ENCODE peak calls at places on chromosomes 4 and X, in eight cellular contexts. One of them, this sample, is unnamed.

GRCh38 chr4:35556387-35556786 is 687.9 kb downstream of the ARAP2 start:
- DNase-seq in HT1080: peak
- DNase-seq in Ammon's horn: no peak
- DNase-seq in stimulated activated CD4-positive, alpha-beta T cell treated with anti-CD3 and anti-CD28 coated beads, Interleukin-12 subunit alpha, Interleukin-12 subunit beta, amount 100 ng/mL, for 48 hours: no peak
- DNase-seq in ELR: peak
- DNase-seq in activated CD4-positive, alpha-beta T cell treated with anti-CD3 and anti-CD28 coated beads, Interleukin-2, amount 10 ng/mL, durations not matched to agents 7 days and 5 days: no peak
- DNase-seq in ovary: no peak
- DNase-seq in Peyer's patch: no peak
- DNase-seq in this sample: no peak

GRCh38 chr4:173707658-173708415 is 177.8 kb upstream of the HAND2 start:
- DNase-seq in HT1080: no peak
- DNase-seq in Ammon's horn: no peak
- DNase-seq in stimulated activated CD4-positive, alpha-beta T cell treated with anti-CD3 and anti-CD28 coated beads, Interleukin-12 subunit alpha, Interleukin-12 subunit beta, amount 100 ng/mL, for 48 hours: no peak
- DNase-seq in ELR: no peak
- DNase-seq in activated CD4-positive, alpha-beta T cell treated with anti-CD3 and anti-CD28 coated beads, Interleukin-2, amount 10 ng/mL, durations not matched to agents 7 days and 5 days: no peak
- DNase-seq in ovary: no peak
- DNase-seq in Peyer's patch: no peak
- DNase-seq in this sample: no peak

GRCh38 chr4:163448541-163449203 is 24.9 kb downstream of the TKTL2 start:
- DNase-seq in HT1080: peak
- DNase-seq in Ammon's horn: no peak
- DNase-seq in stimulated activated CD4-positive, alpha-beta T cell treated with anti-CD3 and anti-CD28 coated beads, Interleukin-12 subunit alpha, Interleukin-12 subunit beta, amount 100 ng/mL, for 48 hours: no peak
- DNase-seq in ELR: peak
- DNase-seq in activated CD4-positive, alpha-beta T cell treated with anti-CD3 and anti-CD28 coated beads, Interleukin-2, amount 10 ng/mL, durations not matched to agents 7 days and 5 days: no peak
- DNase-seq in ovary: no peak
- DNase-seq in Peyer's patch: no peak
- DNase-seq in this sample: no peak

GRCh38 chr4:1194028-1194900 is 21.9 kb upstream of the SPON2 start:
- DNase-seq in HT1080: no peak
- DNase-seq in Ammon's horn: no peak
- DNase-seq in stimulated activated CD4-positive, alpha-beta T cell treated with anti-CD3 and anti-CD28 coated beads, Interleukin-12 subunit alpha, Interleukin-12 subunit beta, amount 100 ng/mL, for 48 hours: no peak
- DNase-seq in ELR: no peak
- DNase-seq in activated CD4-positive, alpha-beta T cell treated with anti-CD3 and anti-CD28 coated beads, Interleukin-2, amount 10 ng/mL, durations not matched to agents 7 days and 5 days: no peak
- DNase-seq in ovary: peak
- DNase-seq in Peyer's patch: peak
- DNase-seq in this sample: peak

GRCh38 chr4:120049732-120050494 is 16.7 kb downstream of the MAD2L1 start:
- DNase-seq in HT1080: peak
- DNase-seq in Ammon's horn: peak
- DNase-seq in stimulated activated CD4-positive, alpha-beta T cell treated with anti-CD3 and anti-CD28 coated beads, Interleukin-12 subunit alpha, Interleukin-12 subunit beta, amount 100 ng/mL, for 48 hours: peak
- DNase-seq in ELR: peak
- DNase-seq in activated CD4-positive, alpha-beta T cell treated with anti-CD3 and anti-CD28 coated beads, Interleukin-2, amount 10 ng/mL, durations not matched to agents 7 days and 5 days: peak
- DNase-seq in ovary: peak
- DNase-seq in Peyer's patch: peak
- DNase-seq in this sample: peak

GRCh38 chr4:139312552-139313332 is 10.5 kb upstream of the NDUFC1 start:
- DNase-seq in HT1080: no peak
- DNase-seq in Ammon's horn: no peak
- DNase-seq in stimulated activated CD4-positive, alpha-beta T cell treated with anti-CD3 and anti-CD28 coated beads, Interleukin-12 subunit alpha, Interleukin-12 subunit beta, amount 100 ng/mL, for 48 hours: no peak
- DNase-seq in ELR: no peak
- DNase-seq in activated CD4-positive, alpha-beta T cell treated with anti-CD3 and anti-CD28 coated beads, Interleukin-2, amount 10 ng/mL, durations not matched to agents 7 days and 5 days: no peak
- DNase-seq in ovary: no peak
- DNase-seq in Peyer's patch: no peak
- DNase-seq in this sample: no peak

GRCh38 chr4:137370206-137370633 is 162.1 kb downstream of the PCDH18 start:
- DNase-seq in HT1080: peak
- DNase-seq in Ammon's horn: no peak
- DNase-seq in stimulated activated CD4-positive, alpha-beta T cell treated with anti-CD3 and anti-CD28 coated beads, Interleukin-12 subunit alpha, Interleukin-12 subunit beta, amount 100 ng/mL, for 48 hours: no peak
- DNase-seq in ELR: peak
- DNase-seq in activated CD4-positive, alpha-beta T cell treated with anti-CD3 and anti-CD28 coated beads, Interleukin-2, amount 10 ng/mL, durations not matched to agents 7 days and 5 days: no peak
- DNase-seq in ovary: no peak
- DNase-seq in Peyer's patch: no peak
- DNase-seq in this sample: no peak

GRCh38 chr4:183323295-183323694 is 1.1 kb upstream of the CLDN24 start:
- DNase-seq in HT1080: no peak
- DNase-seq in Ammon's horn: no peak
- DNase-seq in stimulated activated CD4-positive, alpha-beta T cell treated with anti-CD3 and anti-CD28 coated beads, Interleukin-12 subunit alpha, Interleukin-12 subunit beta, amount 100 ng/mL, for 48 hours: no peak
- DNase-seq in ELR: no peak
- DNase-seq in activated CD4-positive, alpha-beta T cell treated with anti-CD3 and anti-CD28 coated beads, Interleukin-2, amount 10 ng/mL, durations not matched to agents 7 days and 5 days: no peak
- DNase-seq in ovary: no peak
- DNase-seq in Peyer's patch: no peak
- DNase-seq in this sample: no peak

GRCh38 chr4:52051213-52051614 is at the start of gene SPATA18:
- DNase-seq in HT1080: no peak
- DNase-seq in Ammon's horn: no peak
- DNase-seq in stimulated activated CD4-positive, alpha-beta T cell treated with anti-CD3 and anti-CD28 coated beads, Interleukin-12 subunit alpha, Interleukin-12 subunit beta, amount 100 ng/mL, for 48 hours: no peak
- DNase-seq in ELR: no peak
- DNase-seq in activated CD4-positive, alpha-beta T cell treated with anti-CD3 and anti-CD28 coated beads, Interleukin-2, amount 10 ng/mL, durations not matched to agents 7 days and 5 days: no peak
- DNase-seq in ovary: peak
- DNase-seq in Peyer's patch: peak
- DNase-seq in this sample: no peak

GRCh38 chr4:15695240-15695699 is 7.6 kb upstream of the BST1 start:
- DNase-seq in HT1080: peak
- DNase-seq in Ammon's horn: no peak
- DNase-seq in stimulated activated CD4-positive, alpha-beta T cell treated with anti-CD3 and anti-CD28 coated beads, Interleukin-12 subunit alpha, Interleukin-12 subunit beta, amount 100 ng/mL, for 48 hours: no peak
- DNase-seq in ELR: peak
- DNase-seq in activated CD4-positive, alpha-beta T cell treated with anti-CD3 and anti-CD28 coated beads, Interleukin-2, amount 10 ng/mL, durations not matched to agents 7 days and 5 days: no peak
- DNase-seq in ovary: no peak
- DNase-seq in Peyer's patch: no peak
- DNase-seq in this sample: peak

GRCh38 chr4:120725639-120726585 is 196.6 kb downstream of the PRDM5 start:
- DNase-seq in HT1080: no peak
- DNase-seq in Ammon's horn: no peak
- DNase-seq in stimulated activated CD4-positive, alpha-beta T cell treated with anti-CD3 and anti-CD28 coated beads, Interleukin-12 subunit alpha, Interleukin-12 subunit beta, amount 100 ng/mL, for 48 hours: no peak
- DNase-seq in ELR: no peak
- DNase-seq in activated CD4-positive, alpha-beta T cell treated with anti-CD3 and anti-CD28 coated beads, Interleukin-2, amount 10 ng/mL, durations not matched to agents 7 days and 5 days: no peak
- DNase-seq in ovary: no peak
- DNase-seq in Peyer's patch: no peak
- DNase-seq in this sample: no peak

GRCh38 chrX:147875866-147876596 is 35.7 kb upstream of the FMR1 start:
- DNase-seq in HT1080: no peak
- DNase-seq in Ammon's horn: no peak
- DNase-seq in stimulated activated CD4-positive, alpha-beta T cell treated with anti-CD3 and anti-CD28 coated beads, Interleukin-12 subunit alpha, Interleukin-12 subunit beta, amount 100 ng/mL, for 48 hours: no peak
- DNase-seq in ELR: no peak
- DNase-seq in activated CD4-positive, alpha-beta T cell treated with anti-CD3 and anti-CD28 coated beads, Interleukin-2, amount 10 ng/mL, durations not matched to agents 7 days and 5 days: no peak
- DNase-seq in ovary: no peak
- DNase-seq in Peyer's patch: no peak
- DNase-seq in this sample: no peak

GRCh38 chr4:128823025-128823661 is 13.6 kb downstream of the JADE1 start:
- DNase-seq in HT1080: peak
- DNase-seq in Ammon's horn: no peak
- DNase-seq in stimulated activated CD4-positive, alpha-beta T cell treated with anti-CD3 and anti-CD28 coated beads, Interleukin-12 subunit alpha, Interleukin-12 subunit beta, amount 100 ng/mL, for 48 hours: no peak
- DNase-seq in ELR: peak
- DNase-seq in activated CD4-positive, alpha-beta T cell treated with anti-CD3 and anti-CD28 coated beads, Interleukin-2, amount 10 ng/mL, durations not matched to agents 7 days and 5 days: no peak
- DNase-seq in ovary: no peak
- DNase-seq in Peyer's patch: no peak
- DNase-seq in this sample: no peak

GRCh38 chrX:13837290-13837745 is 20.4 kb upstream of the GPM6B start:
- DNase-seq in HT1080: no peak
- DNase-seq in Ammon's horn: peak
- DNase-seq in stimulated activated CD4-positive, alpha-beta T cell treated with anti-CD3 and anti-CD28 coated beads, Interleukin-12 subunit alpha, Interleukin-12 subunit beta, amount 100 ng/mL, for 48 hours: no peak
- DNase-seq in ELR: no peak
- DNase-seq in activated CD4-positive, alpha-beta T cell treated with anti-CD3 and anti-CD28 coated beads, Interleukin-2, amount 10 ng/mL, durations not matched to agents 7 days and 5 days: no peak
- DNase-seq in ovary: no peak
- DNase-seq in Peyer's patch: no peak
- DNase-seq in this sample: peak

GRCh38 chr4:176883681-176884418 is 91.1 kb upstream of the VEGFC start:
- DNase-seq in HT1080: peak
- DNase-seq in Ammon's horn: no peak
- DNase-seq in stimulated activated CD4-positive, alpha-beta T cell treated with anti-CD3 and anti-CD28 coated beads, Interleukin-12 subunit alpha, Interleukin-12 subunit beta, amount 100 ng/mL, for 48 hours: no peak
- DNase-seq in ELR: peak
- DNase-seq in activated CD4-positive, alpha-beta T cell treated with anti-CD3 and anti-CD28 coated beads, Interleukin-2, amount 10 ng/mL, durations not matched to agents 7 days and 5 days: no peak
- DNase-seq in ovary: no peak
- DNase-seq in Peyer's patch: no peak
- DNase-seq in this sample: no peak

GRCh38 chrX:46381630-46382029 is 163.6 kb downstream of the ZNF674 start:
- DNase-seq in HT1080: no peak
- DNase-seq in Ammon's horn: no peak
- DNase-seq in stimulated activated CD4-positive, alpha-beta T cell treated with anti-CD3 and anti-CD28 coated beads, Interleukin-12 subunit alpha, Interleukin-12 subunit beta, amount 100 ng/mL, for 48 hours: no peak
- DNase-seq in ELR: peak
- DNase-seq in activated CD4-positive, alpha-beta T cell treated with anti-CD3 and anti-CD28 coated beads, Interleukin-2, amount 10 ng/mL, durations not matched to agents 7 days and 5 days: peak
- DNase-seq in ovary: no peak
- DNase-seq in Peyer's patch: peak
- DNase-seq in this sample: peak

GRCh38 chr4:3328814-3329663 is 36.2 kb downstream of the RGS12 start:
- DNase-seq in HT1080: no peak
- DNase-seq in Ammon's horn: no peak
- DNase-seq in stimulated activated CD4-positive, alpha-beta T cell treated with anti-CD3 and anti-CD28 coated beads, Interleukin-12 subunit alpha, Interleukin-12 subunit beta, amount 100 ng/mL, for 48 hours: no peak
- DNase-seq in ELR: no peak
- DNase-seq in activated CD4-positive, alpha-beta T cell treated with anti-CD3 and anti-CD28 coated beads, Interleukin-2, amount 10 ng/mL, durations not matched to agents 7 days and 5 days: no peak
- DNase-seq in ovary: no peak
- DNase-seq in Peyer's patch: peak
- DNase-seq in this sample: no peak

GRCh38 chr4:83386931-83387897 is 52.6 kb upstream of the HPSE start:
- DNase-seq in HT1080: no peak
- DNase-seq in Ammon's horn: no peak
- DNase-seq in stimulated activated CD4-positive, alpha-beta T cell treated with anti-CD3 and anti-CD28 coated beads, Interleukin-12 subunit alpha, Interleukin-12 subunit beta, amount 100 ng/mL, for 48 hours: no peak
- DNase-seq in ELR: peak
- DNase-seq in activated CD4-positive, alpha-beta T cell treated with anti-CD3 and anti-CD28 coated beads, Interleukin-2, amount 10 ng/mL, durations not matched to agents 7 days and 5 days: no peak
- DNase-seq in ovary: no peak
- DNase-seq in Peyer's patch: no peak
- DNase-seq in this sample: no peak

GRCh38 chr4:20684852-20685763 is 15.2 kb upstream of the PACRGL start:
- DNase-seq in HT1080: peak
- DNase-seq in Ammon's horn: no peak
- DNase-seq in stimulated activated CD4-positive, alpha-beta T cell treated with anti-CD3 and anti-CD28 coated beads, Interleukin-12 subunit alpha, Interleukin-12 subunit beta, amount 100 ng/mL, for 48 hours: no peak
- DNase-seq in ELR: peak
- DNase-seq in activated CD4-positive, alpha-beta T cell treated with anti-CD3 and anti-CD28 coated beads, Interleukin-2, amount 10 ng/mL, durations not matched to agents 7 days and 5 days: no peak
- DNase-seq in ovary: no peak
- DNase-seq in Peyer's patch: no peak
- DNase-seq in this sample: peak

GRCh38 chr4:11805837-11806236 is 377.1 kb upstream of the HS3ST1 start:
- DNase-seq in HT1080: peak
- DNase-seq in Ammon's horn: peak
- DNase-seq in stimulated activated CD4-positive, alpha-beta T cell treated with anti-CD3 and anti-CD28 coated beads, Interleukin-12 subunit alpha, Interleukin-12 subunit beta, amount 100 ng/mL, for 48 hours: no peak
- DNase-seq in ELR: no peak
- DNase-seq in activated CD4-positive, alpha-beta T cell treated with anti-CD3 and anti-CD28 coated beads, Interleukin-2, amount 10 ng/mL, durations not matched to agents 7 days and 5 days: no peak
- DNase-seq in ovary: no peak
- DNase-seq in Peyer's patch: no peak
- DNase-seq in this sample: peak

GRCh38 chrX:130109429-130110378 is 593 bp downstream of the ELF4 start:
- DNase-seq in HT1080: no peak
- DNase-seq in Ammon's horn: no peak
- DNase-seq in stimulated activated CD4-positive, alpha-beta T cell treated with anti-CD3 and anti-CD28 coated beads, Interleukin-12 subunit alpha, Interleukin-12 subunit beta, amount 100 ng/mL, for 48 hours: no peak
- DNase-seq in ELR: peak
- DNase-seq in activated CD4-positive, alpha-beta T cell treated with anti-CD3 and anti-CD28 coated beads, Interleukin-2, amount 10 ng/mL, durations not matched to agents 7 days and 5 days: no peak
- DNase-seq in ovary: peak
- DNase-seq in Peyer's patch: no peak
- DNase-seq in this sample: no peak

GRCh38 chr4:170887396-170887795 is 797.6 kb upstream of the AADAT start:
- DNase-seq in HT1080: no peak
- DNase-seq in Ammon's horn: no peak
- DNase-seq in stimulated activated CD4-positive, alpha-beta T cell treated with anti-CD3 and anti-CD28 coated beads, Interleukin-12 subunit alpha, Interleukin-12 subunit beta, amount 100 ng/mL, for 48 hours: no peak
- DNase-seq in ELR: no peak
- DNase-seq in activated CD4-positive, alpha-beta T cell treated with anti-CD3 and anti-CD28 coated beads, Interleukin-2, amount 10 ng/mL, durations not matched to agents 7 days and 5 days: no peak
- DNase-seq in ovary: no peak
- DNase-seq in Peyer's patch: no peak
- DNase-seq in this sample: peak

GRCh38 chrX:155148724-155149537 is 67.3 kb upstream of the VBP1 start:
- DNase-seq in HT1080: no peak
- DNase-seq in Ammon's horn: peak
- DNase-seq in stimulated activated CD4-positive, alpha-beta T cell treated with anti-CD3 and anti-CD28 coated beads, Interleukin-12 subunit alpha, Interleukin-12 subunit beta, amount 100 ng/mL, for 48 hours: peak
- DNase-seq in ELR: peak
- DNase-seq in activated CD4-positive, alpha-beta T cell treated with anti-CD3 and anti-CD28 coated beads, Interleukin-2, amount 10 ng/mL, durations not matched to agents 7 days and 5 days: peak
- DNase-seq in ovary: peak
- DNase-seq in Peyer's patch: no peak
- DNase-seq in this sample: peak

GRCh38 chr4:144584428-144584827 is 61.5 kb upstream of the HHIP start:
- DNase-seq in HT1080: no peak
- DNase-seq in Ammon's horn: peak
- DNase-seq in stimulated activated CD4-positive, alpha-beta T cell treated with anti-CD3 and anti-CD28 coated beads, Interleukin-12 subunit alpha, Interleukin-12 subunit beta, amount 100 ng/mL, for 48 hours: no peak
- DNase-seq in ELR: no peak
- DNase-seq in activated CD4-positive, alpha-beta T cell treated with anti-CD3 and anti-CD28 coated beads, Interleukin-2, amount 10 ng/mL, durations not matched to agents 7 days and 5 days: no peak
- DNase-seq in ovary: no peak
- DNase-seq in Peyer's patch: no peak
- DNase-seq in this sample: no peak

GRCh38 chr4:153764611-153765368 is 5.0 kb upstream of the RNF175 start:
- DNase-seq in HT1080: no peak
- DNase-seq in Ammon's horn: no peak
- DNase-seq in stimulated activated CD4-positive, alpha-beta T cell treated with anti-CD3 and anti-CD28 coated beads, Interleukin-12 subunit alpha, Interleukin-12 subunit beta, amount 100 ng/mL, for 48 hours: no peak
- DNase-seq in ELR: no peak
- DNase-seq in activated CD4-positive, alpha-beta T cell treated with anti-CD3 and anti-CD28 coated beads, Interleukin-2, amount 10 ng/mL, durations not matched to agents 7 days and 5 days: no peak
- DNase-seq in ovary: no peak
- DNase-seq in Peyer's patch: no peak
- DNase-seq in this sample: no peak

GRCh38 chrX:118968031-118968430 is 6.4 kb upstream of the LONRF3 start:
- DNase-seq in HT1080: peak
- DNase-seq in Ammon's horn: peak
- DNase-seq in stimulated activated CD4-positive, alpha-beta T cell treated with anti-CD3 and anti-CD28 coated beads, Interleukin-12 subunit alpha, Interleukin-12 subunit beta, amount 100 ng/mL, for 48 hours: no peak
- DNase-seq in ELR: no peak
- DNase-seq in activated CD4-positive, alpha-beta T cell treated with anti-CD3 and anti-CD28 coated beads, Interleukin-2, amount 10 ng/mL, durations not matched to agents 7 days and 5 days: no peak
- DNase-seq in ovary: no peak
- DNase-seq in Peyer's patch: no peak
- DNase-seq in this sample: no peak

GRCh38 chr4:26062221-26062620 is 148.2 kb downstream of the SMIM20 start:
- DNase-seq in HT1080: no peak
- DNase-seq in Ammon's horn: no peak
- DNase-seq in stimulated activated CD4-positive, alpha-beta T cell treated with anti-CD3 and anti-CD28 coated beads, Interleukin-12 subunit alpha, Interleukin-12 subunit beta, amount 100 ng/mL, for 48 hours: no peak
- DNase-seq in ELR: no peak
- DNase-seq in activated CD4-positive, alpha-beta T cell treated with anti-CD3 and anti-CD28 coated beads, Interleukin-2, amount 10 ng/mL, durations not matched to agents 7 days and 5 days: no peak
- DNase-seq in ovary: no peak
- DNase-seq in Peyer's patch: no peak
- DNase-seq in this sample: peak

GRCh38 chr4:80093563-80093962 is 20.5 kb upstream of the ANTXR2 start:
- DNase-seq in HT1080: no peak
- DNase-seq in Ammon's horn: no peak
- DNase-seq in stimulated activated CD4-positive, alpha-beta T cell treated with anti-CD3 and anti-CD28 coated beads, Interleukin-12 subunit alpha, Interleukin-12 subunit beta, amount 100 ng/mL, for 48 hours: no peak
- DNase-seq in ELR: no peak
- DNase-seq in activated CD4-positive, alpha-beta T cell treated with anti-CD3 and anti-CD28 coated beads, Interleukin-2, amount 10 ng/mL, durations not matched to agents 7 days and 5 days: no peak
- DNase-seq in ovary: no peak
- DNase-seq in Peyer's patch: no peak
- DNase-seq in this sample: no peak

GRCh38 chrX:120213438-120214265 is 37.0 kb upstream of the ZBTB33 start:
- DNase-seq in HT1080: peak
- DNase-seq in Ammon's horn: peak
- DNase-seq in stimulated activated CD4-positive, alpha-beta T cell treated with anti-CD3 and anti-CD28 coated beads, Interleukin-12 subunit alpha, Interleukin-12 subunit beta, amount 100 ng/mL, for 48 hours: peak
- DNase-seq in ELR: peak
- DNase-seq in activated CD4-positive, alpha-beta T cell treated with anti-CD3 and anti-CD28 coated beads, Interleukin-2, amount 10 ng/mL, durations not matched to agents 7 days and 5 days: peak
- DNase-seq in ovary: peak
- DNase-seq in Peyer's patch: peak
- DNase-seq in this sample: peak

GRCh38 chr4:20219526-20219925 is 32.2 kb upstream of the SLIT2 start:
- DNase-seq in HT1080: no peak
- DNase-seq in Ammon's horn: no peak
- DNase-seq in stimulated activated CD4-positive, alpha-beta T cell treated with anti-CD3 and anti-CD28 coated beads, Interleukin-12 subunit alpha, Interleukin-12 subunit beta, amount 100 ng/mL, for 48 hours: no peak
- DNase-seq in ELR: peak
- DNase-seq in activated CD4-positive, alpha-beta T cell treated with anti-CD3 and anti-CD28 coated beads, Interleukin-2, amount 10 ng/mL, durations not matched to agents 7 days and 5 days: no peak
- DNase-seq in ovary: no peak
- DNase-seq in Peyer's patch: no peak
- DNase-seq in this sample: no peak

GRCh38 chr4:830776-831482 is 5.0 kb upstream of the CPLX1 start:
- DNase-seq in HT1080: no peak
- DNase-seq in Ammon's horn: no peak
- DNase-seq in stimulated activated CD4-positive, alpha-beta T cell treated with anti-CD3 and anti-CD28 coated beads, Interleukin-12 subunit alpha, Interleukin-12 subunit beta, amount 100 ng/mL, for 48 hours: no peak
- DNase-seq in ELR: no peak
- DNase-seq in activated CD4-positive, alpha-beta T cell treated with anti-CD3 and anti-CD28 coated beads, Interleukin-2, amount 10 ng/mL, durations not matched to agents 7 days and 5 days: no peak
- DNase-seq in ovary: no peak
- DNase-seq in Peyer's patch: no peak
- DNase-seq in this sample: no peak

GRCh38 chrX:56232221-56233082 is at the start of gene KLF8:
- DNase-seq in HT1080: no peak
- DNase-seq in Ammon's horn: no peak
- DNase-seq in stimulated activated CD4-positive, alpha-beta T cell treated with anti-CD3 and anti-CD28 coated beads, Interleukin-12 subunit alpha, Interleukin-12 subunit beta, amount 100 ng/mL, for 48 hours: peak
- DNase-seq in ELR: no peak
- DNase-seq in activated CD4-positive, alpha-beta T cell treated with anti-CD3 and anti-CD28 coated beads, Interleukin-2, amount 10 ng/mL, durations not matched to agents 7 days and 5 days: peak
- DNase-seq in ovary: peak
- DNase-seq in Peyer's patch: peak
- DNase-seq in this sample: no peak